ENCODE peak calls at places on chromosomes 6 and 20, in seven cellular contexts. E, F, V, Z, O, S and D are unnamed samples.

GRCh38 chr6:40885139-40885774 is 153.8 kb downstream of the UNC5CL start:
- DNase-seq in E (no peak), Z (no peak), F (no peak), V (no peak), S (no peak), O (no peak), D (no peak)

GRCh38 chr20:44885392-44886275 is at the start of gene YWHAB:
- DNase-seq in E (peak; percentile 98), Z (peak; percentile 94), F (peak; percentile 97), S (peak; percentile 96), V (peak; percentile 77), O (peak; percentile 98), D (peak; percentile 98)

GRCh38 chr6:26286168-26286854 is 78.7 kb upstream of the BTN3A2 start:
- DNase-seq in O (peak; percentile 59), Z (peak; percentile 75), E (peak; percentile 79), F (peak; percentile 90), S (peak; percentile 39), V (no peak), D (peak; percentile 63)

GRCh38 chr20:1422756-1423155 is 29.9 kb upstream of the FKBP1A start:
- DNase-seq in S (no peak), Z (no peak), F (no peak), O (no peak), E (no peak), V (no peak), D (no peak)

GRCh38 chr20:13610205-13610604 is 28.5 kb downstream of the TASP1 start:
- DNase-seq in Z (no peak), V (no peak), E (no peak), S (no peak), F (no peak), O (no peak), D (no peak)

GRCh38 chr6:31068738-31069340 is 43.5 kb downstream of the C6orf15 start:
- DNase-seq in Z (peak; percentile 19), F (peak; percentile 98), S (peak; percentile 50), O (peak; percentile 70), E (peak; percentile 56), V (peak; percentile 28), D (peak; percentile 13)

GRCh38 chr6:156508923-156509322 is 268.3 kb upstream of the ARID1B start:
- DNase-seq in F (no peak), E (no peak), S (no peak), V (no peak), O (no peak), Z (no peak), D (no peak)

GRCh38 chr6:113529191-113529590 is 328.0 kb upstream of the MARCKS start:
- DNase-seq in F (no peak), Z (no peak), S (no peak), O (no peak), V (no peak), E (no peak), D (no peak)

GRCh38 chr6:113082691-113083090 is 735.6 kb downstream of the RFPL4B start:
- DNase-seq in O (no peak), V (no peak), S (no peak), F (no peak), E (no peak), Z (no peak), D (no peak)

GRCh38 chr20:57440678-57441509 is 49.7 kb downstream of the RBM38 start:
- DNase-seq in V (peak; percentile 31), Z (no peak), S (no peak), F (peak; percentile 93), O (peak; percentile 40), E (no peak), D (no peak)

GRCh38 chr6:2763345-2763841 is 1.8 kb upstream of the WRNIP1 start:
- DNase-seq in E (no peak), V (no peak), Z (no peak), F (no peak), O (no peak), S (no peak), D (no peak)

GRCh38 chr6:1695546-1696494 is 86.1 kb downstream of the FOXC1 start:
- DNase-seq in E (no peak), F (no peak), O (no peak), V (no peak), Z (no peak), S (no peak), D (no peak)

GRCh38 chr6:141809901-141810300 is 322.8 kb upstream of the GJE1 start:
- DNase-seq in E (no peak), O (no peak), F (no peak), V (no peak), S (no peak), Z (no peak), D (no peak)

GRCh38 chr6:27237089-27237723 is 10.3 kb upstream of the PRSS16 start:
- DNase-seq in E (no peak), S (peak; percentile 39), V (no peak), O (no peak), Z (no peak), F (no peak), D (peak; percentile 53)

GRCh38 chr20:47249913-47250312 is 106.6 kb downstream of the ZMYND8 start:
- DNase-seq in V (no peak), Z (no peak), E (no peak), F (no peak), O (no peak), S (no peak), D (no peak)

GRCh38 chr6:120352491-120352890 is 981.8 kb downstream of the TBC1D32 start:
- DNase-seq in F (no peak), Z (no peak), V (no peak), E (no peak), O (no peak), S (no peak), D (no peak)

GRCh38 chr6:137989696-137990095 is 117.5 kb downstream of the PERP start:
- DNase-seq in O (no peak), S (no peak), E (no peak), F (no peak), Z (no peak), V (no peak), D (no peak)

GRCh38 chr6:53348436-53349208 is at the start of gene ELOVL5:
- DNase-seq in S (peak; percentile 99), E (peak; percentile 82), O (peak; percentile 99), Z (peak; percentile 89), V (peak; percentile 63), F (peak; percentile 98), D (peak; percentile 95)

GRCh38 chr6:63663882-63664281 is 28.3 kb downstream of the PHF3 start:
- DNase-seq in S (no peak), F (no peak), Z (no peak), E (no peak), O (no peak), V (no peak), D (no peak)

GRCh38 chr6:144145546-144145945 is 4.8 kb upstream of the STX11 start:
- DNase-seq in O (no peak), E (no peak), V (no peak), F (no peak), S (no peak), Z (no peak), D (no peak)

GRCh38 chr6:35044145-35044745 is 96.9 kb downstream of the TCP11 start:
- DNase-seq in Z (no peak), F (peak; percentile 86), V (no peak), S (no peak), E (no peak), O (no peak), D (peak; percentile 49)

GRCh38 chr6:12294851-12295536 is 4.8 kb downstream of the EDN1 start:
- DNase-seq in Z (no peak), F (no peak), S (no peak), V (no peak), O (no peak), E (no peak), D (no peak)

GRCh38 chr20:40046703-40047102 is 642.3 kb downstream of the MAFB start:
- DNase-seq in S (no peak), F (no peak), E (no peak), Z (no peak), V (no peak), O (no peak), D (no peak)

GRCh38 chr6:31169123-31169857 is 1.2 kb downstream of the POU5F1 start:
- DNase-seq in S (no peak), F (no peak), O (no peak), V (no peak), E (no peak), Z (no peak), D (no peak)

GRCh38 chr6:89258912-89259311 is 41.8 kb upstream of the GABRR1 start:
- DNase-seq in F (no peak), O (no peak), S (no peak), Z (no peak), E (no peak), V (no peak), D (no peak)

GRCh38 chr6:22754111-22754510 is 184.7 kb downstream of the HDGFL1 start:
- DNase-seq in Z (no peak), V (no peak), F (no peak), S (no peak), E (no peak), O (no peak), D (no peak)

GRCh38 chr20:37202267-37202943 is 23.1 kb upstream of the MROH8 start:
- DNase-seq in O (no peak), F (peak; percentile 46), E (no peak), V (no peak), S (peak; percentile 93), Z (no peak), D (no peak)

GRCh38 chr20:18058661-18059467 is 1.1 kb upstream of the OVOL2 start:
- DNase-seq in O (no peak), S (no peak), Z (no peak), F (no peak), V (no peak), E (no peak), D (peak; percentile 69)

GRCh38 chr6:116840091-116840490 is 11.2 kb upstream of the GPRC6A start:
- DNase-seq in Z (no peak), V (no peak), O (no peak), E (no peak), F (no peak), S (no peak), D (no peak)

GRCh38 chr20:13396036-13396435 is 175.0 kb downstream of the ISM1 start:
- DNase-seq in S (peak; percentile 5), V (no peak), E (no peak), F (no peak), Z (no peak), O (no peak), D (no peak)

GRCh38 chr6:15501806-15502450 is 160.9 kb downstream of the DTNBP1 start:
- DNase-seq in S (no peak), F (peak; percentile 59), Z (no peak), E (no peak), V (no peak), O (no peak), D (no peak)

GRCh38 chr6:167396659-167397490 is 72.0 kb downstream of the TTLL2 start:
- DNase-seq in Z (no peak), E (no peak), S (no peak), V (no peak), F (no peak), O (no peak), D (peak; percentile 20)

GRCh38 chr6:45607818-45608217 is 230.1 kb upstream of the SUPT3H start:
- DNase-seq in O (no peak), Z (no peak), V (no peak), E (no peak), F (no peak), S (no peak), D (no peak)

GRCh38 chr20:46568570-46569129 is 18.2 kb upstream of the OCSTAMP start:
- DNase-seq in E (no peak), F (peak; percentile 97), S (no peak), Z (no peak), O (peak; percentile 78), V (peak; percentile 65), D (peak; percentile 77)

GRCh38 chr20:20076297-20077065 is 24.1 kb downstream of the CFAP61 start:
- DNase-seq in O (no peak), S (no peak), E (no peak), V (no peak), F (peak; percentile 93), Z (no peak), D (no peak)

GRCh38 chr6:73521351-73522254 is 771 bp upstream of the EEF1A1 start:
- DNase-seq in V (peak; percentile 98), Z (peak; percentile 42), S (peak; percentile 67), F (peak; percentile 90), O (no peak), E (peak; percentile 64), D (peak; percentile 90)

GRCh38 chr6:158022749-158023596 is 41.3 kb downstream of the SYNJ2 start:
- DNase-seq in Z (no peak), S (no peak), F (no peak), V (no peak), O (no peak), E (no peak), D (no peak)

GRCh38 chr6:3455490-3456394 is 1.1 kb downstream of the SLC22A23 start:
- DNase-seq in S (no peak), F (no peak), Z (no peak), E (no peak), V (no peak), O (no peak), D (no peak)